ENCODE peak calls at places on chromosomes 3 and 15, in five cellular contexts. Q is breast epithelium, I is stomach, B is suprapubic skin, J is transverse colon. P is an unnamed sample. For H3K9me3, the result is how much of the 10 kb centered on the place peaks cover.

GRCh38 chr15:56817690-56818089 is 84.4 kb upstream of the ZNF280D start:
- DNase-seq in J (no peak), Q (no peak), B (no peak), I (no peak), P (no peak)

GRCh38 chr3:63151893-63152292 is 126.2 kb upstream of the SYNPR start:
- DNase-seq in I (no peak), J (no peak), Q (no peak), B (no peak), P (no peak)

GRCh38 chr15:65333441-65333820 is 29.0 kb downstream of the RNU5B-1 start:
- DNase-seq in I (no peak), J (no peak), Q (no peak), B (no peak), P (no peak)

GRCh38 chr3:49519916-49520385 is 34.3 kb upstream of the BSN start:
- DNase-seq in I (no peak), Q (no peak), B (no peak), J (no peak), P (no peak)

GRCh38 chr15:26974120-26974780 is 3.3 kb downstream of the GABRG3 start:
- DNase-seq in B (no peak), Q (no peak), I (no peak), J (no peak), P (no peak)

GRCh38 chr3:40911928-40912327 is 287.4 kb upstream of the CTNNB1 start:
- DNase-seq in I (no peak), J (no peak), Q (no peak), B (no peak), P (no peak)

GRCh38 chr3:102484384-102484783 is 49.6 kb downstream of the ZPLD1 start:
- DNase-seq in J (no peak), Q (no peak), I (no peak), B (no peak), P (no peak)

GRCh38 chr15:82680200-82681102 is 29.2 kb downstream of the AP3B2 start:
- DNase-seq in Q (peak), B (no peak), J (peak), I (peak), P (peak)

GRCh38 chr15:101528917-101529299 is 39.4 kb upstream of the PCSK6 start:
- DNase-seq in J (no peak), I (no peak), Q (peak), B (no peak), P (no peak)

GRCh38 chr15:39393575-39394335 is 187.1 kb upstream of the THBS1 start:
- DNase-seq in Q (no peak), B (no peak), I (no peak), J (peak), P (no peak)

GRCh38 chr3:54549607-54550006 is 378.3 kb downstream of the LRTM1 start:
- DNase-seq in I (no peak), Q (no peak), J (no peak), B (no peak), P (no peak)

GRCh38 chr3:111739241-111739952 is 119.7 kb upstream of the PHLDB2 start:
- DNase-seq in Q (peak), B (no peak), J (no peak), I (peak), P (peak)

GRCh38 chr3:184315871-184316661 is 1.7 kb downstream of the EIF4G1 start:
- DNase-seq in I (no peak), Q (no peak), B (peak), J (no peak), P (no peak)

GRCh38 chr3:157417247-157417646 is 19.4 kb upstream of the PTX3 start:
- DNase-seq in B (no peak), J (no peak), I (no peak), Q (no peak), P (no peak)

GRCh38 chr3:89434621-89435380 is 327.4 kb downstream of the EPHA3 start:
- DNase-seq in I (no peak), J (no peak), Q (no peak), B (no peak), P (no peak)

GRCh38 chr3:14253022-14253761 is 74.6 kb downstream of the LSM3 start:
- DNase-seq in I (no peak), B (peak), Q (peak), J (peak), P (no peak)

GRCh38 chr3:180382781-180383180 is 219.2 kb upstream of the TTC14 start:
- DNase-seq in Q (no peak), B (no peak), I (no peak), J (no peak), P (no peak)

GRCh38 chr3:119084371-119085069 is 49.9 kb upstream of the IGSF11 start:
- DNase-seq in Q (no peak), I (no peak), B (no peak), J (no peak), P (no peak)

GRCh38 chr3:16467368-16467767 is 46.1 kb downstream of the RFTN1 start:
- DNase-seq in I (no peak), B (no peak), J (no peak), Q (no peak), P (no peak)

GRCh38 chr3:126463521-126463920 is 12.2 kb downstream of the ZXDC start:
- DNase-seq in J (no peak), I (no peak), B (peak), Q (no peak), P (no peak)

GRCh38 chr3:112123548-112123947 is 9.5 kb downstream of the GCSAM start:
- DNase-seq in B (no peak), J (no peak), I (no peak), Q (no peak), P (no peak)

GRCh38 chr3:4685673-4686345 is 192.7 kb downstream of the ITPR1 start:
- DNase-seq in J (no peak), I (no peak), Q (no peak), B (no peak), P (no peak)

GRCh38 chr15:69119016-69119415 is 41.4 kb upstream of the GLCE start:
- DNase-seq in J (no peak), Q (no peak), B (no peak), I (no peak), P (no peak)

GRCh38 chr3:56048333-56048732 is 419.9 kb downstream of the ERC2 start:
- DNase-seq in J (no peak), B (no peak), I (no peak), Q (no peak), P (no peak)

GRCh38 chr3:56042326-56042951 is 425.8 kb downstream of the ERC2 start:
- DNase-seq in J (no peak), Q (no peak), B (no peak), I (no peak), P (no peak)
- TF ChIP-seq CTCF in J (peak), Q (no peak), B (peak), I (no peak), P (peak)

GRCh38 chr3:105368575-105369500 is 2.1 kb downstream of the ALCAM start:
- DNase-seq in I (peak), Q (peak), J (peak), B (peak), P (peak)
- TF ChIP-seq POLR2AphosphoS5 in I (peak), Q (no peak), J (peak), B (no peak), P (no peak)

GRCh38 chr15:46865155-46865554 is 852.1 kb upstream of the SEMA6D start:
- DNase-seq in J (no peak), B (no peak), I (no peak), Q (no peak), P (no peak)
- H3K9me3 ChIP-seq in J (under half), B (under half), I (under half), Q (under half), P (under half)

GRCh38 chr3:148954981-148955380 is 36.4 kb upstream of the GYG1 start:
- DNase-seq in Q (no peak), J (no peak), I (no peak), B (no peak), P (no peak)

GRCh38 chr3:148953094-148953493 is 38.2 kb upstream of the GYG1 start:
- DNase-seq in B (no peak), J (no peak), Q (no peak), I (no peak), P (no peak)

GRCh38 chr3:148951599-148952361 is 39.6 kb upstream of the GYG1 start:
- DNase-seq in B (no peak), I (no peak), Q (no peak), J (no peak), P (no peak)

GRCh38 chr3:148948913-148949657 is 42.3 kb upstream of the GYG1 start:
- DNase-seq in B (no peak), Q (no peak), J (no peak), I (no peak), P (no peak)

DNA sequence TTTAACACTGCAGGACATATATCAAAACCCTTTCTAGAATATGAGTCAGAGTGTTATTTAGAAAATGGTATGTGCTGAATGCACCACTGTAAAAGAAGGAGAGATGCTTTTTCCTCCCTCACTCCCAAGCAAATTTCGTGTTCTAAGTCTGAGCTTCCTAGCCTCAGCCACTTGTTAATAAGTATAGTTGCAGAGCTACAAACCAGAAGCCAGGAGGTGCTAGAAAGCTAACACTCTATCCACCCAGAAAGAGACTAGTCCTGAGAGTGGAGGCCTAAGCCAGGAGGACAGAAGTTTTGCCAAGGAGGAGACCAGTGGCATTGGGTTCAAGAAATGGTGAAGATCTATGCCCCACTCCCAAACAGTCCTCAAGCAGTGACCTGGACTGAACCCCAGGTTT is 40.5 kb upstream of the GYG1 start:
- DNase-seq in I (no peak), J (no peak), Q (no peak), B (no peak), P (no peak)
- TF ChIP-seq CTCF in I (no peak), J (peak), Q (no peak), B (no peak), P (no peak)

GRCh38 chr15:77036537-77037474 is 34.1 kb downstream of the TSPAN3 start:
- DNase-seq in I (peak), B (peak), Q (no peak), J (peak), P (peak)
- TF ChIP-seq POLR2AphosphoS5 in I (no peak), B (no peak), Q (no peak), J (no peak), P (no peak)

GRCh38 chr15:90638241-90638691 is 78.9 kb upstream of the BLM start:
- DNase-seq in J (no peak), B (no peak), Q (no peak), I (no peak), P (no peak)
- H3K9me3 ChIP-seq in J (under half), B (under half), Q (under half), I (under half), P (under half)

DNA sequence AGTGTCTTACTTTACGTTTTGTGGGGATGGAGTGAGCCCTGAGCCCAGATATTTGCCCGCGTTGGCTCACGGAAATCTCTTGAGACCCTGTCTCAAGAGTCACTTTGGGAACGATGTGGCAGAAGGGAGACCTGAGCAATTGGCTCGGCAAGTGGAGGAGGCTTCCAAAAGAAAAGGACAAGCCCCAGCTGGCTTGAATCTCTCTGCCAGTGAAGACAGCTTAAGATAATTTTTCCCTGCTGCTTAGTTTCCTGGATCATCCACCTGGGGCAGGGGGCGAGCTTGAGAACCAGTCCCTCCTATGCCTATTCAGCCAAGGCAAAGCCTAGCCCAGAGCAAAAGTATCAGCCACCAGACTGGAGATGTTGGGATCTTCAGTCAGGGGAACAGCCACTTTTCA is 708 bp downstream of the SEC22A start:
- DNase-seq in J (no peak), Q (no peak), B (no peak), I (no peak), P (no peak)
- TF ChIP-seq CTCF in J (no peak), Q (no peak), B (no peak), I (no peak), P (no peak)